ENCODE peak calls at places on chromosomes 7 and 10, in seven cellular contexts. C is cerebellum; Q is fibroblast of lung; L is hippocampal formation; X is activated naive CD4-positive, alpha-beta T cell treated with anti-CD3 and anti-CD28 coated beads for 36 hours; J is CD4-positive, alpha-beta memory T cell; R is left ventricle myocardium superior. V is an unnamed sample.

GRCh38 chr7:6228865-6229264 is 43.6 kb downstream of the CYTH3 start:
- DNase-seq in L (no peak), R (no peak), Q (peak), J (no peak), X (no peak), C (no peak), V (no peak)

GRCh38 chr10:71627956-71628355 is 91.6 kb downstream of the C10orf105 start:
- DNase-seq in X (no peak), Q (no peak), R (no peak), J (no peak), C (no peak), L (no peak), V (no peak)

GRCh38 chr10:92502296-92502695 is 71.6 kb downstream of the IDE start:
- DNase-seq in L (no peak), X (no peak), R (no peak), C (no peak), J (no peak), Q (no peak), V (no peak)

GRCh38 chr7:107622429-107622828 is 38.2 kb upstream of the SLC26A4 start:
- DNase-seq in X (no peak), C (no peak), L (no peak), J (no peak), Q (peak), R (no peak), V (no peak)

GRCh38 chr10:67771200-67771599 is 66.8 kb downstream of the DNAJC12 start:
- DNase-seq in C (no peak), L (no peak), J (no peak), R (no peak), Q (no peak), X (no peak), V (no peak)

GRCh38 chr7:120052884-120053382 is 220.0 kb upstream of the KCND2 start:
- DNase-seq in C (no peak), X (no peak), L (no peak), Q (peak), R (peak), J (no peak), V (no peak)

GRCh38 chr10:117569610-117570395 is 27.3 kb downstream of the EMX2 start:
- DNase-seq in R (no peak), J (no peak), Q (no peak), C (no peak), L (no peak), X (no peak), V (no peak)

GRCh38 chr7:108572487-108572886 is 2.8 kb downstream of the DNAJB9 start:
- DNase-seq in Q (no peak), L (no peak), X (no peak), C (no peak), J (no peak), R (no peak), V (no peak)

GRCh38 chr10:110430369-110431273 is 67.1 kb upstream of the DUSP5 start:
- DNase-seq in X (peak), Q (no peak), J (no peak), R (no peak), C (no peak), L (no peak), V (no peak)

GRCh38 chr7:33862946-33863814 is 42.2 kb upstream of the BMPER start:
- DNase-seq in Q (no peak), C (peak), L (peak), J (no peak), X (no peak), R (peak), V (peak)

GRCh38 chr7:129532375-129532774 is 30.0 kb downstream of the SMKR1 start:
- DNase-seq in C (no peak), R (no peak), X (no peak), Q (no peak), L (no peak), J (no peak), V (no peak)

GRCh38 chr10:15695852-15696251 is 23.9 kb downstream of the ITGA8 start:
- DNase-seq in C (peak), X (no peak), L (no peak), Q (no peak), R (no peak), J (no peak), V (no peak)

GRCh38 chr7:44976040-44976745 is 2.6 kb downstream of the MYO1G start:
- DNase-seq in J (no peak), R (no peak), C (peak), Q (no peak), L (no peak), X (no peak), V (no peak)

GRCh38 chr10:74799840-74800239 is 26.6 kb upstream of the KAT6B start:
- DNase-seq in C (no peak), J (no peak), R (no peak), X (peak), Q (peak), L (no peak), V (no peak)

GRCh38 chr7:20865684-20866083 is 79.0 kb upstream of the SP8 start:
- DNase-seq in J (no peak), C (no peak), Q (no peak), R (no peak), X (no peak), L (no peak), V (no peak)

GRCh38 chr10:103188853-103189252 is 4.2 kb downstream of the NT5C2 start:
- DNase-seq in C (no peak), Q (peak), X (no peak), J (no peak), R (no peak), L (no peak), V (no peak)

GRCh38 chr7:46957195-46957594 is 624.7 kb downstream of the TNS3 start:
- DNase-seq in Q (no peak), X (no peak), J (no peak), L (no peak), C (no peak), R (no peak), V (no peak)

GRCh38 chr10:110860576-110861241 is 11.0 kb upstream of the PDCD4 start:
- DNase-seq in L (no peak), X (peak), Q (no peak), R (no peak), C (peak), J (peak), V (no peak)

GRCh38 chr7:86846494-86847190 is 202.9 kb downstream of the GRM3 start:
- DNase-seq in R (no peak), J (no peak), X (no peak), L (no peak), Q (no peak), C (no peak), V (no peak)

GRCh38 chr7:19969859-19970493 is 196.6 kb upstream of the TMEM196 start:
- DNase-seq in R (no peak), C (no peak), L (no peak), X (no peak), Q (peak), J (no peak), V (no peak)

GRCh38 chr10:74906631-74907030 is 80.2 kb downstream of the KAT6B start:
- DNase-seq in R (no peak), Q (no peak), X (no peak), J (no peak), L (no peak), C (no peak), V (no peak)

GRCh38 chr10:26516540-26517101 is 78.5 kb downstream of the APBB1IP start:
- DNase-seq in L (no peak), X (no peak), C (no peak), J (no peak), Q (peak), R (no peak), V (no peak)